ENCODE peak calls at places on chromosome 6, in seven cellular contexts. Z is OCI-LY7, V is IMR-90, O is H1, A is PC-3, I is DND-41, H is mammary epithelial cell. R is an unnamed sample.

GRCh38 chr6:6251555-6252280 is 68.7 kb downstream of the F13A1 start:
- DNase-seq in Z (no peak), V (no peak), O (no peak), A (no peak), I (no peak), H (no peak), R (no peak)

GRCh38 chr6:130862370-130862769 is 35.2 kb downstream of the SMLR1 start:
- DNase-seq in Z (no peak), V (no peak), O (no peak), A (no peak), I (no peak), H (no peak), R (no peak)

GRCh38 chr6:142316791-142317368 is 15.1 kb downstream of the ADGRG6 start:
- DNase-seq in Z (no peak), V (no peak), O (no peak), A (no peak), I (no peak), H (no peak), R (peak)

GRCh38 chr6:30840084-30840921 is 44.0 kb upstream of the DDR1 start:
- DNase-seq in Z (no peak), V (no peak), O (no peak), A (no peak), I (no peak), H (no peak), R (no peak)

GRCh38 chr6:166402582-166403277 is 20.0 kb upstream of the MPC1 start:
- DNase-seq in Z (no peak), V (peak), O (peak), A (no peak), I (no peak), H (peak), R (peak)

GRCh38 chr6:16344756-16345155 is 106.4 kb downstream of the GMPR start:
- DNase-seq in Z (no peak), V (peak), O (no peak), A (no peak), I (no peak), H (no peak), R (peak)

GRCh38 chr6:129946439-129947140 is 71.8 kb upstream of the L3MBTL3 start:
- DNase-seq in Z (no peak), V (no peak), O (no peak), A (no peak), I (no peak), H (no peak), R (no peak)

GRCh38 chr6:110537208-110538123 is 61.1 kb upstream of the SLC22A16 start:
- DNase-seq in Z (no peak), V (peak), O (no peak), A (peak), I (no peak), H (peak), R (peak)

GRCh38 chr6:137171824-137172733 is 1.4 kb downstream of the IL22RA2 start:
- DNase-seq in Z (no peak), V (no peak), O (no peak), A (no peak), I (no peak), H (no peak), R (no peak)

GRCh38 chr6:90788781-90789180 is 201.9 kb upstream of the MAP3K7 start:
- DNase-seq in Z (no peak), V (no peak), O (no peak), A (no peak), I (no peak), H (no peak), R (no peak)

GRCh38 chr6:12288844-12289654 is 1.1 kb upstream of the EDN1 start:
- DNase-seq in Z (peak), V (peak), O (peak), A (peak), I (peak), H (peak), R (peak)

GRCh38 chr6:100472674-100473073 is 8.0 kb upstream of the SIM1 start:
- DNase-seq in Z (no peak), V (peak), O (no peak), A (peak), I (peak), H (peak), R (peak)

GRCh38 chr6:41191569-41191968 is 9.4 kb downstream of the TREML2 start:
- DNase-seq in Z (peak), V (no peak), O (peak), A (peak), I (no peak), H (no peak), R (no peak)

GRCh38 chr6:3195695-3196497 is 31.6 kb downstream of the TUBB2B start:
- DNase-seq in Z (peak), V (no peak), O (peak), A (no peak), I (no peak), H (no peak), R (no peak)

GRCh38 chr6:42774201-42774600 is 7.7 kb upstream of the BICRAL start:
- DNase-seq in Z (no peak), V (no peak), O (no peak), A (no peak), I (no peak), H (no peak), R (no peak)

GRCh38 chr6:45075246-45075645 is 252.9 kb upstream of the RUNX2 start:
- DNase-seq in Z (no peak), V (peak), O (no peak), A (peak), I (no peak), H (peak), R (peak)

GRCh38 chr6:62803094-62803493 is 408.2 kb upstream of the FKBP1C start:
- DNase-seq in Z (no peak), V (no peak), O (no peak), A (no peak), I (no peak), H (no peak), R (no peak)
- H3K4me2 ChIP-seq in Z (no peak), V (no peak), O (no peak), A (no peak), I (no peak), H (no peak), R (no peak)

GRCh38 chr6:51398793-51399192 is 580.1 kb downstream of the TFAP2B start:
- DNase-seq in Z (no peak), V (no peak), O (no peak), A (peak), I (no peak), H (no peak), R (no peak)
- TF ChIP-seq CTCF in Z (peak), V (no peak), O (no peak), A (peak), I (no peak), H (no peak), R (no peak)

GRCh38 chr6:108947114-108947854 is 99.1 kb downstream of the ARMC2 start:
- DNase-seq in Z (no peak), V (peak), O (no peak), A (peak), I (no peak), H (peak), R (peak)
- H2AFZ ChIP-seq in Z (no peak), V (peak), O (no peak), A (no peak), I (no peak), H (peak), R (no peak)

DNA sequence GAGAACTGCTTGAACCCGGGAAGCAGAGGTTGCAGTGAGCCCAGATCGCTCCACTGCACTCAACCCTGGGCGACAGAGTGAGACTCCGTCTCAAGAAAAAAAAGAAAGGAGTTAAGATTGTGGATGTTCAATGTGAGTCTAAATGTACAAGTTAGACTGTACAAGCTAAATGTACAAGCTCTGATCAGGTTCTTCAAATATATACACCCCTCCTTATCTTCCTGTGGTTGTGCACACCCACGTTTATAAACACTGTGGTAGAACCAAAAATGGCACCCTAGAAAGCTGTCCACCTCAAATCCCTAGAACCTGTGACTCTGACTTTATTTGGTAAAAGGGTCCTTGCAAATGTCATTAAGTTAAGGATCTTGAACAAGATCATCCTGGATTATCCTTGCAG is 11.2 kb upstream of the RANBP9 start:
- DNase-seq in Z (no peak), V (no peak), O (no peak), A (no peak), I (no peak), H (no peak), R (no peak)
- H3K4me2 ChIP-seq in Z (no peak), V (no peak), O (no peak), A (no peak), I (no peak), H (no peak), R (no peak)

DNA sequence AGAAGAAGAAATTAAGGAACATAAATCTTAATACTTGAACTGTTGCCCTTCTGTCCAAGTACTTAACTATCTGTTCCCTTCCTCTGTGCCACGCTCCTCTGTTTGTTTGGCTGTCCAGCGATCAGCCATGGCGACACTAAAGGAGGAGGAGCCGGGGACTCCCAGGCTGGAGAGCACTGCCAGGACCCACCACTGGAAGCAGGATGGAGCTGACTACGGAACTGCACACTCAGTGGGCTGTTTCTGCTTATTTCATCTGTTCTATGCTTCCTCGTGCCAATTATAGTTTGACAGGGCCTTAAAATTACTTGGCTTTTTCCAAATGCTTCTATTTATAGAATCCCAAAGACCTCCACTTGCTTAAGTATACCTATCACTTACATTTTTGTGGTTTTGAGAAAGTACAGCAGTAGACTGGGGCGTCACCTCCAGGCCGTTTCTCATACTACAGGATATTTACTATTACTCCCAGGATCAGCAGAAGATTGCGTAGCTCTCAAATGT is 17.1 kb downstream of the IRF4 start:
- DNase-seq in Z (peak), V (peak), O (no peak), A (peak), I (no peak), H (no peak), R (peak)
- TF ChIP-seq CTCF in Z (peak), V (peak), O (peak), A (peak), I (peak), H (peak), R (peak)